ENCODE peak calls at places on chromosome 18, in seven cellular contexts. F, S, A, J, I, M and L are unnamed samples.

GRCh38 chr18:4236940-4237686 is 218.0 kb downstream of the DLGAP1 start:
- DNase-seq in F (no peak), S (no peak), A (no peak), J (no peak), I (no peak), M (no peak), L (no peak)

GRCh38 chr18:63758616-63759015 is 16.6 kb upstream of the SERPINB7 start:
- DNase-seq in F (no peak), S (no peak), A (no peak), J (no peak), I (no peak), M (no peak), L (no peak)

GRCh38 chr18:36325846-36326245 is 28.3 kb downstream of the FHOD3 start:
- DNase-seq in F (no peak), S (no peak), A (no peak), J (no peak), I (no peak), M (no peak), L (no peak)

GRCh38 chr18:46428368-46428767 is 228.7 kb downstream of the LOXHD1 start:
- DNase-seq in F (no peak), S (no peak), A (no peak), J (no peak), I (no peak), M (no peak), L (peak; percentile 1)

GRCh38 chr18:5315838-5316237 is 20.3 kb upstream of the ZBTB14 start:
- DNase-seq in F (no peak), S (no peak), A (no peak), J (no peak), I (no peak), M (no peak), L (no peak)

GRCh38 chr18:12911025-12911927 is 27.2 kb upstream of the PTPN2 start:
- DNase-seq in F (no peak), S (no peak), A (no peak), J (peak; percentile 24), I (no peak), M (no peak), L (no peak)

GRCh38 chr18:10878703-10879102 is 270.7 kb downstream of the PIEZO2 start:
- DNase-seq in F (no peak), S (no peak), A (no peak), J (peak; percentile 78), I (no peak), M (no peak), L (no peak)

GRCh38 chr18:79952457-79952995 is 1.1 kb upstream of the SLC66A2 start:
- DNase-seq in F (no peak), S (no peak), A (no peak), J (no peak), I (peak; percentile 50), M (no peak), L (no peak)

GRCh38 chr18:50709215-50709614 is 110.6 kb downstream of the MRO start:
- DNase-seq in F (no peak), S (no peak), A (no peak), J (no peak), I (no peak), M (no peak), L (no peak)

DNA sequence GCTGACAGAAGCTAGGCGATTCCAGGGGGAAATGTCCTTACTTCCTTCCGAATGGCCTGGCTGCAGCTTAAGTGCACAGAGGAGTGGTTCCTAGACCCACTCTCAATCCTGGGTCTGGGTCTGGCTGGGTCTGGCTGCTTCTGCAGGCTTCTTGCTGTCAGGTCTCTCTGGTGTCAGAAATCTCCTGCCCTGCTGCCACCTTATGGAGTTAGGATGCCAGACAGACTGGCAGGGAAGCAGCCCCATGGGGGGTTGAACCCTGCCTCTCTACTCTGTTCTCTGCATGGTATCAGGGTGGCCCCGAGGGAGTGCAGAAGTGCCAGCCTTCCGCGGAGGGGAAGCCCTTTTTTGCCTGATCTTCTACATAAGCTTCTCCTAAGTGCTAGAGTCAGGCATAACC is 89.4 kb downstream of the ZCCHC2 start:
- DNase-seq in F (no peak), S (no peak), A (no peak), J (no peak), I (no peak), M (no peak), L (no peak)
- H3K4me3 ChIP-seq in F (no peak overlapping the region), S (no peak overlapping the region), A (no peak overlapping the region), J (no peak overlapping the region), I (peak overlapping the region; percentile 55), M (peak overlapping the region; percentile 39), L (no peak overlapping the region)

GRCh38 chr18:669077-669476 is 11.6 kb downstream of the TYMS start:
- DNase-seq in F (no peak), S (no peak), A (no peak), J (no peak), I (no peak), M (no peak), L (no peak)

GRCh38 chr18:662197-662596 is 4.7 kb downstream of the TYMS start:
- DNase-seq in F (no peak), S (no peak), A (no peak), J (no peak), I (no peak), M (no peak), L (no peak)

GRCh38 chr18:666628-667027 is 9.2 kb downstream of the TYMS start:
- DNase-seq in F (no peak), S (no peak), A (no peak), J (no peak), I (no peak), M (no peak), L (no peak)

GRCh38 chr18:668263-668662 is 10.8 kb downstream of the TYMS start:
- DNase-seq in F (no peak), S (no peak), A (no peak), J (no peak), I (no peak), M (no peak), L (no peak)

GRCh38 chr18:666177-666576 is 8.7 kb downstream of the TYMS start:
- DNase-seq in F (no peak), S (no peak), A (no peak), J (no peak), I (no peak), M (no peak), L (no peak)
- TF ChIP-seq CTCF in F (no peak), S (peak; percentile 27), A (no peak), J (no peak), I (no peak), M (no peak), L (no peak)

GRCh38 chr18:32469190-32469611 is 1.5 kb downstream of the GAREM1 start:
- DNase-seq in F (peak; percentile 17), S (peak; percentile 36), A (no peak), J (peak; percentile 78), I (no peak), M (peak; percentile 17), L (no peak)
- TF ChIP-seq POLR2A in F (no peak), S (no peak), A (no peak), J (peak; percentile 76), I (no peak), M (no peak), L (no peak)

GRCh38 chr18:72697706-72698105 is 153.6 kb upstream of the CBLN2 start:
- DNase-seq in F (no peak), S (no peak), A (no peak), J (no peak), I (no peak), M (no peak), L (no peak)

GRCh38 chr18:72692086-72692485 is 147.9 kb upstream of the CBLN2 start:
- DNase-seq in F (no peak), S (no peak), A (no peak), J (peak; percentile 29), I (no peak), M (no peak), L (no peak)

DNA sequence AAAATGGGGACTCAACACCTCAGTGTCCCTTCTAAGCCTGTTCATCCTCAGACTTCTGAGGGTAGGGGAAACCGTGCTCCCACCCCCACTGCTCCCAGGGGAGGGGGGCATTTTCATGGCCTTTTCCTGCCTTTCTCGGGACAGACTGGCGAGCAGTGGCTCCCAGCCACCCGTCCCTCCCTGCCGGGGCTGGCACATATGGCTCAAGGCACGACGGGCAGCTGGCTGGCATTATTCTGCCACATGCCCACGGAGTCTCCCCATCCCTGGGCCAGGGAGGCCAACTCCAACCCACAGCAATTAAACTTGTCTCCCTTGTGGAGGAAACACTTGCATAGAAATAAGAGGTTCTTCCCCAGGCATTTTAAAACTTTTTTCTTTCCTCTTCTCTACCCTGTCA is 148.5 kb upstream of the CBLN2 start:
- DNase-seq in F (no peak), S (no peak), A (no peak), J (no peak), I (no peak), M (no peak), L (no peak)
- H3K4me3 ChIP-seq in F (no peak overlapping the region), S (no peak overlapping the region), A (no peak overlapping the region), J (no peak overlapping the region), I (peak overlapping the region; percentile 47), M (peak overlapping the region; percentile 6), L (peak overlapping the region; percentile 8)

DNA sequence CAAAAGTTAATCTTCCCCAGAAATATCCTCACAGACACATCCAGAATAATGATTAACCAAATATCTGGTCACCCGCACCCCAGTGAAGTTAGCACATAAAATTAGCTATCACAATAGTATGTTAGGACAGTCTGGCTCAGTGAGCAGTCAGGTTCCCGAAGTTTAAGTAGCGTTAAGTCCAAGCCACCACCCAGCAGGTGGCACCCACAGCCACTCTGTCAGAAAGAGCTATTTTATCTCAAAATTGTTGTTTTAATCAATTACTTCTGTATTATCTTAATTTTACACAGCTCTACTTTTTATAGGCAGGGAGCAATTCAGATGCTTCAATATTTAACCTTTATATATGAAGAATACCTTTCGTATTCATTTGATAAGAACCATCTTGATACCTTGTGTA is 537.5 kb downstream of the MBD2 start:
- DNase-seq in F (no peak), S (no peak), A (no peak), J (no peak), I (no peak), M (no peak), L (no peak)
- TF ChIP-seq CTCF in F (no peak), S (no peak), A (no peak), J (no peak), I (no peak), M (no peak), L (no peak)

DNA sequence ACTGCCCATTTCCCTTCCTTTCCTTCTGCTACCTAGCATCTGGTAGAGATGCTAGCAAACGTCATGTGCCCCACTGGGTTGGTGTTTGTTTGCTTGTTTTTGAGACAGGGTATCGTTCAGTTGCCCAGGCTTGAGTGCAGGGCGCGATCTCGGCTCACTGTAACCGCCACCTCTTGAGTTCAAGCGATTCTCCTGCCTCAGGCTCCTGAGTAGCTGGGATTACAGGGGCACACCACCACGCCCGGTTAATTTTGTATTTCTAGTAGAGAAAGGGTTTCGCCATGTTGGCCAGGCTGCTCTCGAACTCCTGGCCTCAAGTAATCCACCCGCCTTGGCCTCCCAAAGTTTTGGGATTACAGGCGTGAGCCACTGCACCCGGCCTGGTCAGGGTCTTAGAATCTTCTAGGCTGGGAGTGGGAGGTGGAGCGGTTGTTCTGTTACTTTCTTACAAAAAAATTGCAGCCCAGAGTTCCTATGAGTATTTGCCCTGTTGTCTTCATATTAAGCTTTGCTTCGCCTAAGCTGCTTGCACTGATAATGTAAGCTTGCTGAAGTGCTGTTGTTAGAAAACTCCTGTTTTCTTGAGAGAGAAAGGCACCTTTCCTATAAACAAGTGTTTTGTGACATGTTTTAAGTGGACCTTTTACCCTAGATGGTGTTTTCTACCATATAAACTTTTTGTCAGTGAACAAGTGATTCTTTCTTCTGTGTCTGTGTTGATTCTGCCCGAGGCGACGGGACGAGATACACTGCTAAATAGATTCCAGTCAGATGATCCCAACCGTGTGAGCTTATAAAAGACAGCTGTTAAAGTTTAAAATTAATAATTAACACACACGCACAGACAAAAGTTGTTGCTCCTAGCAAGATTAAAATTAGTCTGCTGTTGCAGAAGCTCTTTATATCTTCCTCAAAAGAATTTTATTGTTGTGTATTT is 23.9 kb downstream of the CABLES1 start:
- DNase-seq in F (no peak), S (no peak), A (no peak), J (no peak), I (no peak), M (no peak), L (no peak)
- TF ChIP-seq POLR2A in F (no peak), S (no peak), A (no peak), J (no peak), I (no peak), M (no peak), L (no peak)